ENCODE peak calls at places on chromosomes 13 and 19, in seven cellular contexts. B is NCI-H1417, L is AG10803, P is tibial artery, K is breast epithelium, M is Calu3, S is LHCN-M2. A is an unnamed sample.

GRCh38 chr19:34502582-34503545 is 21.3 kb downstream of the WTIP start:
- DNase-seq in B (no peak), L (peak; percentile 29), P (peak; percentile 19), K (no peak), M (no peak), S (no peak), A (peak; percentile 7)

GRCh38 chr19:34847393-34847792 is 74.4 kb upstream of the ZNF599 start:
- DNase-seq in B (no peak), L (no peak), P (no peak), K (no peak), M (no peak), S (no peak), A (no peak)

GRCh38 chr19:35641515-35642151 is at the start of gene ETV2:
- DNase-seq in B (no peak), L (no peak), P (no peak), K (no peak), M (no peak), S (no peak), A (peak; percentile 31)

GRCh38 chr19:30226464-30227070 is 145.6 kb upstream of the ZNF536 start:
- DNase-seq in B (no peak), L (peak; percentile 43), P (no peak), K (no peak), M (no peak), S (no peak), A (peak; percentile 4)

GRCh38 chr13:49540552-49540951 is 44.8 kb downstream of the PHF11 start:
- DNase-seq in B (no peak), L (no peak), P (no peak), K (no peak), M (no peak), S (no peak), A (peak; percentile 52)

GRCh38 chr13:40777166-40777956 is 6.4 kb upstream of the MRPS31 start:
- DNase-seq in B (peak; percentile 68), L (peak; percentile 46), P (no peak), K (no peak), M (peak; percentile 36), S (peak; percentile 47), A (peak; percentile 77)

GRCh38 chr19:57552432-57552831 is 7.2 kb downstream of the ZNF550 start:
- DNase-seq in B (no peak), L (no peak), P (no peak), K (no peak), M (no peak), S (no peak), A (no peak)

GRCh38 chr19:19817357-19817756 is 4.2 kb downstream of the ZNF506 start:
- DNase-seq in B (no peak), L (no peak), P (no peak), K (no peak), M (no peak), S (no peak), A (no peak)

GRCh38 chr13:106187501-106187900 is 348.0 kb downstream of the EFNB2 start:
- DNase-seq in B (no peak), L (no peak), P (no peak), K (no peak), M (no peak), S (no peak), A (no peak)

GRCh38 chr19:50992666-50993035 is 8.8 kb downstream of the KLK8 start:
- DNase-seq in B (no peak), L (no peak), P (no peak), K (no peak), M (peak; percentile 54), S (no peak), A (no peak)

GRCh38 chr13:107119989-107120881 is 552.3 kb upstream of the ARGLU1 start:
- DNase-seq in B (no peak), L (no peak), P (no peak), K (no peak), M (no peak), S (no peak), A (no peak)

GRCh38 chr13:29934531-29935308 is 84.3 kb upstream of the UBL3 start:
- DNase-seq in B (peak; percentile 38), L (no peak), P (no peak), K (no peak), M (no peak), S (no peak), A (no peak)

GRCh38 chr19:14081797-14082674 is 3.5 kb downstream of the C19orf67 start:
- DNase-seq in B (no peak), L (peak; percentile 33), P (peak; percentile 48), K (peak; percentile 66), M (peak; percentile 62), S (peak; percentile 45), A (peak; percentile 63)

GRCh38 chr19:13260883-13261653 is 110.9 kb downstream of the IER2 start:
- DNase-seq in B (no peak), L (peak; percentile 87), P (no peak), K (no peak), M (peak; percentile 58), S (peak; percentile 91), A (peak; percentile 69)

GRCh38 chr13:71873418-71874276 is 6.6 kb upstream of the DACH1 start:
- DNase-seq in B (peak; percentile 79), L (no peak), P (no peak), K (no peak), M (no peak), S (no peak), A (no peak)

GRCh38 chr19:20422616-20423205 is 142.9 kb downstream of the ZNF737 start:
- DNase-seq in B (no peak), L (peak; percentile 3), P (no peak), K (no peak), M (no peak), S (peak; percentile 4), A (no peak)

GRCh38 chr19:4707322-4707721 is 16.3 kb downstream of the DPP9 start:
- DNase-seq in B (no peak), L (no peak), P (no peak), K (no peak), M (no peak), S (no peak), A (no peak)

GRCh38 chr19:3284759-3285646 is 60.5 kb downstream of the CELF5 start:
- DNase-seq in B (no peak), L (no peak), P (no peak), K (peak; percentile 93), M (peak; percentile 86), S (peak; percentile 17), A (peak; percentile 56)

GRCh38 chr19:45613926-45614725 is 12.1 kb upstream of the GPR4 start:
- DNase-seq in B (no peak), L (peak; percentile 88), P (no peak), K (no peak), M (peak; percentile 71), S (peak; percentile 87), A (peak; percentile 88)

GRCh38 chr13:42333613-42334328 is 61.8 kb downstream of the AKAP11 start:
- DNase-seq in B (no peak), L (peak; percentile 9), P (no peak), K (no peak), M (peak; percentile 12), S (peak; percentile 53), A (peak; percentile 59)

GRCh38 chr19:18507021-18507726 is 14.7 kb downstream of the ELL start:
- DNase-seq in B (no peak), L (no peak), P (peak; percentile 52), K (no peak), M (no peak), S (no peak), A (no peak)

GRCh38 chr13:26719356-26719945 is 41.1 kb downstream of the GPR12 start:
- DNase-seq in B (peak; percentile 43), L (peak; percentile 3), P (no peak), K (no peak), M (no peak), S (peak; percentile 10), A (peak; percentile 1)

GRCh38 chr13:36345438-36346221 is 564 bp downstream of the SPART start:
- DNase-seq in B (no peak), L (peak; percentile 91), P (peak; percentile 78), K (no peak), M (no peak), S (peak; percentile 82), A (peak; percentile 94)

GRCh38 chr13:51844862-51845573 is at the start of gene TMEM272:
- DNase-seq in B (peak; percentile 33), L (no peak), P (no peak), K (no peak), M (peak; percentile 74), S (peak; percentile 43), A (peak; percentile 60)

GRCh38 chr19:41546386-41546789 is 29.6 kb upstream of the CEACAM21 start:
- DNase-seq in B (no peak), L (no peak), P (no peak), K (no peak), M (no peak), S (no peak), A (no peak)

GRCh38 chr19:55106591-55106990 is 10.8 kb downstream of the PPP1R12C start:
- DNase-seq in B (no peak), L (no peak), P (no peak), K (no peak), M (no peak), S (no peak), A (no peak)

GRCh38 chr19:42653841-42654240 is 59.1 kb upstream of the CEACAM8 start:
- DNase-seq in B (no peak), L (no peak), P (no peak), K (no peak), M (no peak), S (no peak), A (no peak)